ENCODE peak calls at places on chromosomes 5 and 9, in nine cellular contexts. I, O, D, J, B, V, T, M and U are unnamed samples. For H3K36me3, the result is how much of the 10 kb centered on the place peaks cover.

GRCh38 chr5:142063878-142064331 is 44.7 kb upstream of the NDFIP1 start:
- DNase-seq in I (peak), O (no peak), D (peak), J (peak), B (peak), V (peak), T (no peak), M (peak), U (peak)

GRCh38 chr5:177362102-177362868 is 4.6 kb downstream of the RGS14 start:
- DNase-seq in I (no peak), O (no peak), D (no peak), J (no peak), B (no peak), V (no peak), T (no peak), M (no peak), U (no peak)

GRCh38 chr9:2943016-2943415 is 99.1 kb upstream of the PUM3 start:
- DNase-seq in I (no peak), O (no peak), D (no peak), J (no peak), B (no peak), V (no peak), T (no peak), M (no peak), U (no peak)

GRCh38 chr5:178535299-178536175 is 54.7 kb downstream of the COL23A1 start:
- DNase-seq in I (no peak), O (peak), D (peak), J (peak), B (no peak), V (no peak), T (no peak), M (no peak), U (peak)

GRCh38 chr9:133634024-133634691 is 2.0 kb upstream of the DBH start:
- DNase-seq in I (no peak), O (no peak), D (no peak), J (no peak), B (peak), V (no peak), T (no peak), M (peak), U (no peak)

GRCh38 chr5:61575103-61575502 is 243.0 kb downstream of the ZSWIM6 start:
- DNase-seq in I (peak), O (no peak), D (peak), J (no peak), B (peak), V (no peak), T (no peak), M (peak), U (no peak)

GRCh38 chr5:127492854-127493738 is 24.3 kb upstream of the PRRC1 start:
- DNase-seq in I (no peak), O (no peak), D (peak), J (no peak), B (peak), V (no peak), T (no peak), M (peak), U (no peak)

GRCh38 chr5:73199671-73200070 is 26.7 kb downstream of the TMEM174 start:
- DNase-seq in I (no peak), O (no peak), D (peak), J (no peak), B (no peak), V (no peak), T (no peak), M (no peak), U (no peak)

GRCh38 chr5:151461312-151461711 is 13.9 kb downstream of the SLC36A1 start:
- DNase-seq in I (no peak), O (no peak), D (no peak), J (no peak), B (no peak), V (no peak), T (no peak), M (no peak), U (no peak)

GRCh38 chr5:151038801-151039238 is 18.4 kb downstream of the GPX3 start:
- DNase-seq in I (no peak), O (no peak), D (no peak), J (no peak), B (no peak), V (no peak), T (no peak), M (no peak), U (no peak)

GRCh38 chr5:11946317-11946716 is 42.1 kb upstream of the CTNND2 start:
- DNase-seq in I (no peak), O (no peak), D (no peak), J (no peak), B (no peak), V (no peak), T (no peak), M (no peak), U (no peak)

GRCh38 chr5:175572922-175573321 is 84.9 kb upstream of the HRH2 start:
- DNase-seq in I (no peak), O (no peak), D (peak), J (no peak), B (no peak), V (no peak), T (no peak), M (no peak), U (no peak)

GRCh38 chr9:127521919-127522304 is 70.6 kb downstream of the LRSAM1 start:
- DNase-seq in I (peak), O (no peak), D (no peak), J (peak), B (no peak), V (no peak), T (no peak), M (no peak), U (no peak)

GRCh38 chr5:181215997-181216982 is 6.8 kb upstream of the TRIM41 start:
- DNase-seq in I (no peak), O (no peak), D (no peak), J (no peak), B (no peak), V (no peak), T (no peak), M (no peak), U (no peak)

GRCh38 chr5:127358782-127359181 is 68.2 kb downstream of the MEGF10 start:
- DNase-seq in I (no peak), O (no peak), D (no peak), J (no peak), B (no peak), V (no peak), T (no peak), M (no peak), U (no peak)

GRCh38 chr9:116673375-116673774 is 13.7 kb upstream of the TRIM32 start:
- DNase-seq in I (no peak), O (no peak), D (no peak), J (no peak), B (no peak), V (no peak), T (no peak), M (no peak), U (no peak)

GRCh38 chr5:115511632-115512031 is 32.9 kb downstream of the FEM1C start:
- DNase-seq in I (no peak), O (no peak), D (no peak), J (no peak), B (no peak), V (no peak), T (no peak), M (no peak), U (no peak)

GRCh38 chr5:73311291-73312110 is 137.1 kb downstream of the FOXD1 start:
- DNase-seq in I (no peak), O (no peak), D (peak), J (no peak), B (peak), V (peak), T (no peak), M (peak), U (no peak)

GRCh38 chr9:133250741-133251170 is 24.2 kb downstream of the ABO start:
- DNase-seq in I (no peak), O (peak), D (no peak), J (no peak), B (no peak), V (no peak), T (no peak), M (no peak), U (no peak)

GRCh38 chr9:133184971-133185370 is 21.3 kb upstream of the GBGT1 start:
- DNase-seq in I (peak), O (no peak), D (peak), J (no peak), B (peak), V (no peak), T (no peak), M (no peak), U (no peak)

GRCh38 chr5:118220491-118220890 is 767.9 kb downstream of the DTWD2 start:
- DNase-seq in I (no peak), O (no peak), D (peak), J (no peak), B (no peak), V (no peak), T (no peak), M (no peak), U (no peak)

DNA sequence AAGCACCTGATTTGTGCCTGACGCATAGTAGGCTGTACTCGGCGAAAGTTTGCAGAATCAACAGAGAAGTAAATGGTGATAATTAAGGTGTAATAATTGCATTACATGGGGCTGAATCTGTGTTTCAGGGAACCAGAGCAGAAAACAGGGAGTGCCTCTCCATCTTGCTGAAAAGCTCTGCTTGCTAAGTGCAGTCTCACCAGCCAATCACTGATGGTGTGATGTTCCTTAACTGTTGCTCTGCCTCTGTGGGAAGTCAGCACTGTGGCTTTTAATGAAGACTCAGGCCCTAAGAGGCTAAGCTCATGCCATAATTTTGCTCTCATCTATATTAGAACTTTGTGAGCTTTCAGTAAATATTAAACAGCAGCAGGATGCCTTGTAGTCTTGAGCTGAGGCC is 4.4 kb downstream of the PHF24 start:
- DNase-seq in I (no peak), O (no peak), D (no peak), J (no peak), B (no peak), V (no peak), T (no peak), M (no peak), U (no peak)
- H3K27ac ChIP-seq in I (no peak), O (no peak), D (no peak), J (no peak), B (no peak), V (no peak), T (no peak), M (no peak), U (no peak)

DNA sequence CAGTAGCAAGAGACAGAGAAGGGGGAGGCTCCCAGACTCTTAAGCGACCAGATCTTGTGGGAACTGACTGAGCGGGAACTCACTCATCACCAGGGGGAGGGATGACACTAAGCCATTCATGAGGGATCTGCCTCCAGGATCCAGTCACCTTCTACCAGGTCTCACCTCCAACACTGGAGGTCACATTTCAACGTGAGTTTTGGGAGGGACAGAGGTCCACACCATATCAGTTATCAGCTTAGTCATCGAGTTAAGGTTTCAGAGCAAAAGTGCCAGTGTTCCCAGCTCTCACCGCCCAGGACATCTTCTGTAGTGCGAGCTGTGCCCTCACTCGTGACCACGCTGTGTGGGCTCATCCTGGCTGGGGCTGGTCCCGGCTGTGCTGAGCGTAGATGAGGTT is 98.7 kb upstream of the CACNA1B start:
- DNase-seq in I (no peak), O (no peak), D (no peak), J (no peak), B (no peak), V (no peak), T (no peak), M (no peak), U (no peak)
- H3K36me3 ChIP-seq in I (under half), O (half or more), D (under half), J (half or more), B (under half), V (half or more), T (half or more), M (half or more), U (half or more)

DNA sequence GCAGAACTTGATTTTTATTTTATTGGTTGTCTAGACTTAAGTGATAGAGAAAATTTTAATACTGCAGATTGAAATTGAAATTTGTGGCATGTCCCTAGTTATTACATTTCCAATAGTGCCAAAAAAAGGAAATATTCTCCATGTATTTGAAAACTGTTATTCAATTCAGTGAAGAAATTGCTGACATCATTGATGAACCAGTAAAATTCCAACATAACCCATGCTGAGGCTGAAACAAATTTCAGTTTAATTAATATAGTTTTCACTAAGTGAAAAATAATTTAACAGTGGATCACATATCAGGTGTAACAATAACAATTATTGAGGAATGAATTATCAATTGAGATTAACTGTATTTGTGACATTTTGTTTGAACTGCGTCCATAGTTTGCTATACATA is 38.7 kb downstream of the LURAP1L start:
- DNase-seq in I (no peak), O (no peak), D (no peak), J (no peak), B (no peak), V (no peak), T (no peak), M (no peak), U (no peak)
- H3K4me3 ChIP-seq in I (no peak), O (no peak), D (peak), J (no peak), B (no peak), V (no peak), T (no peak), M (no peak), U (no peak)

DNA sequence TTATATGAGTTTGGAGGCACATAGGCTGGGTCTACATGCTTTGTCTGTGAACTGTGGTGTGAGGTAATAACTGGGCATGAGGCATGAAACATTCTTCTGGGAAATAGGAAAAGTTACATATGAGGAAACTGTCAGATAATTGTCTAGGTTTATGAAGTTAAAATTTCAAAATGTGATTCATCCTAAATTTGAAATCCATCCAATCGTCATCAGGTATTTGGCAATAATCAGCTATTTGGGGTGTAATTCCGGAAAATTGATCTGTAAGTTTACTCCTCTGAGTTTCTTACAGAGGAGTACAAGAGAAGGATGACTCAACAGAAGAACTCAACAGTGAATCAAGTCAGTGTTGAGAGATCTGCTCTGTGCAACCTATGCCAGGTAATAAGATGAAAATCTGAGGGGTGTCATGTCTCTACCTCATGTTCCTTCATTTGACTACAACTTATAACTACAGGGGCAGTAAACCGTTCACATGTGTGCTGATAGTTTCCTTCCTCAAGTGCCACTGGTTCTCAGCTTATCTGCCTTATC is 1171.6 kb upstream of the CDH18 start:
- DNase-seq in I (no peak), O (no peak), D (no peak), J (no peak), B (no peak), V (no peak), T (no peak), M (no peak), U (no peak)
- H3K27ac ChIP-seq in I (no peak), O (no peak), D (no peak), J (no peak), B (no peak), V (no peak), T (no peak), M (no peak), U (no peak)

DNA sequence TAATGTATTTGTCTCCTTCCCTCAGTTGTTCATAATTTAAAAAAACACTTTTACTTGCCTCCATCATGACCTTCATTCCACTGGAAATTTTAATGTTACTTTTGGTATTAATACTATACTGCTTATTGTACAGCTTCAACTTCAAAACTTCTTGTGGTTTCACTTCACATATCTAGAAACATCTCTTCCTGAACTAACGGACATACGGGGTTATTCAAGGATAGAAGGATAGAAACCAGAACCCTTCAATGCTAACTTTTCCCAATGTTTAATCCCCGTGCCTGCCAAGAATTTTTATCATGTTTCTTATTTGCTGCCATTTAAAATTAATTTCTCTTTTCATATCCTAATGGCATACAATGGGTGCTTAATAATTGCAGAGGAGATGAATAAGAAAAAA is 36.3 kb upstream of the SETD9 start:
- DNase-seq in I (no peak), O (no peak), D (no peak), J (no peak), B (no peak), V (no peak), T (no peak), M (no peak), U (no peak)
- H3K36me3 ChIP-seq in I (under half), O (half or more), D (under half), J (half or more), B (under half), V (under half), T (under half), M (under half), U (under half)